ENCODE peak calls at places on chromosomes 4 and X, in seven cellular contexts. O is lower lobe of right lung, X is prostate gland, R is right atrium auricular region, K is GM13976, S is GM06990, H is RWPE2. V is an unnamed sample.

GRCh38 chr4:127126718-127127117 is 506.0 kb upstream of the INTU start:
- DNase-seq in X (no peak), S (no peak), K (no peak), H (no peak), R (no peak), O (no peak), V (no peak)

GRCh38 chr4:103907414-103907813 is 187.6 kb upstream of the TACR3 start:
- DNase-seq in K (no peak), O (no peak), H (no peak), R (no peak), X (no peak), S (no peak), V (no peak)

GRCh38 chr4:64158648-64159326 is 250.5 kb downstream of the TECRL start:
- DNase-seq in X (peak), K (peak), S (no peak), R (no peak), O (no peak), H (no peak), V (peak)

GRCh38 chr4:8402640-8403039 is 37.9 kb downstream of the ACOX3 start:
- DNase-seq in R (no peak), X (no peak), O (peak), K (no peak), S (no peak), H (no peak), V (no peak)

GRCh38 chr4:139554726-139555072 is 1.3 kb downstream of the SETD7 start:
- DNase-seq in O (no peak), R (no peak), H (no peak), X (no peak), S (no peak), K (no peak), V (no peak)

GRCh38 chr4:155787113-155787710 is 28.4 kb downstream of the GUCY1B1 start:
- DNase-seq in S (peak), O (no peak), H (no peak), X (peak), R (no peak), K (peak), V (peak)

GRCh38 chr4:173214661-173215060 is 46.0 kb downstream of the GALNT7 start:
- DNase-seq in S (no peak), O (no peak), R (no peak), H (no peak), K (no peak), X (peak), V (no peak)

GRCh38 chr4:101306225-101306624 is 41.1 kb downstream of the PPP3CA start:
- DNase-seq in S (no peak), K (peak), R (no peak), H (no peak), X (no peak), O (peak), V (no peak)

GRCh38 chr4:64960516-64960915 is 551.3 kb upstream of the TECRL start:
- DNase-seq in X (no peak), H (no peak), O (no peak), S (no peak), R (no peak), K (no peak), V (no peak)

GRCh38 chr4:102483120-102483519 is 18.0 kb upstream of the NFKB1 start:
- DNase-seq in S (no peak), X (no peak), R (no peak), H (no peak), K (no peak), O (no peak), V (no peak)

GRCh38 chr4:60042941-60043340 is 1157.2 kb upstream of the ADGRL3 start:
- DNase-seq in S (no peak), K (no peak), X (no peak), O (no peak), R (no peak), H (no peak), V (no peak)

GRCh38 chr4:59644765-59645164 is 1555.4 kb upstream of the ADGRL3 start:
- DNase-seq in K (no peak), O (no peak), X (no peak), H (no peak), R (no peak), S (no peak), V (no peak)

GRCh38 chr4:56999751-57000150 is 21.1 kb downstream of the POLR2B start:
- DNase-seq in H (no peak), S (no peak), O (no peak), X (no peak), R (no peak), K (no peak), V (no peak)

GRCh38 chr4:150457802-150458201 is 124.1 kb upstream of the MAB21L2 start:
- DNase-seq in H (no peak), R (no peak), X (no peak), S (no peak), O (no peak), K (no peak), V (no peak)

GRCh38 chr4:15455290-15455689 is 14.4 kb upstream of the CC2D2A start:
- DNase-seq in S (no peak), H (no peak), K (no peak), R (peak), X (no peak), O (no peak), V (no peak)

GRCh38 chr4:1864076-1865008 is 6.9 kb upstream of the NSD2 start:
- DNase-seq in X (no peak), S (no peak), O (no peak), K (no peak), R (no peak), H (no peak), V (no peak)

GRCh38 chr4:1539132-1539755 is 133.0 kb upstream of the NKX1-1 start:
- DNase-seq in K (no peak), X (no peak), R (no peak), H (no peak), S (no peak), O (peak), V (no peak)

GRCh38 chr4:38664704-38665401 is 854 bp downstream of the KLF3 start:
- DNase-seq in X (peak), R (peak), S (no peak), H (no peak), K (peak), O (peak), V (no peak)

GRCh38 chr4:1360423-1361283 is 13.6 kb downstream of the UVSSA start:
- DNase-seq in X (no peak), K (no peak), S (no peak), R (no peak), O (no peak), H (no peak), V (no peak)

GRCh38 chr4:124055896-124056295 is 656.6 kb downstream of the ANKRD50 start:
- DNase-seq in O (no peak), K (no peak), X (no peak), S (no peak), H (no peak), R (no peak), V (no peak)

GRCh38 chrX:45768666-45769065 is 568.0 kb upstream of the DIPK2B start:
- DNase-seq in H (no peak), K (no peak), S (no peak), R (no peak), X (no peak), O (no peak), V (no peak)

GRCh38 chrX:7334253-7334935 is 186.4 kb upstream of the PUDP start:
- DNase-seq in S (no peak), O (no peak), H (no peak), K (no peak), X (no peak), R (no peak), V (no peak)

GRCh38 chr4:100422911-100423310 is 94.9 kb downstream of the EMCN start:
- DNase-seq in X (no peak), O (no peak), H (no peak), K (no peak), R (no peak), S (no peak), V (peak)

GRCh38 chrX:76453737-76454406 is 26.4 kb downstream of the MAGEE1 start:
- DNase-seq in X (no peak), O (no peak), K (no peak), R (no peak), H (no peak), S (no peak), V (no peak)

GRCh38 chrX:68631331-68631730 is 16.1 kb upstream of the STARD8 start:
- DNase-seq in S (no peak), X (no peak), O (no peak), K (no peak), R (no peak), H (no peak), V (no peak)

GRCh38 chr4:151361966-151362365 is 36.6 kb upstream of the SH3D19 start:
- DNase-seq in O (no peak), R (no peak), H (no peak), X (no peak), S (no peak), K (no peak), V (no peak)

GRCh38 chr4:157079441-157079840 is 3.5 kb downstream of the GLRB start:
- DNase-seq in O (no peak), S (no peak), X (no peak), R (no peak), H (no peak), K (no peak), V (no peak)

GRCh38 chr4:78121338-78121904 is 64.3 kb downstream of the FRAS1 start:
- DNase-seq in O (peak), K (no peak), X (peak), H (no peak), R (no peak), S (no peak), V (no peak)

GRCh38 chrX:22652596-22652995 is 347.2 kb upstream of the DDX53 start:
- DNase-seq in O (no peak), K (no peak), S (no peak), X (no peak), R (no peak), H (no peak), V (peak)

GRCh38 chr4:165191253-165191652 is 16.1 kb upstream of the KLHL2 start:
- DNase-seq in H (no peak), S (no peak), R (no peak), K (no peak), O (no peak), X (no peak), V (no peak)

GRCh38 chr4:185782523-185782922 is 29.5 kb downstream of the SORBS2 start:
- DNase-seq in O (no peak), R (no peak), X (no peak), K (no peak), S (no peak), H (no peak), V (no peak)

GRCh38 chrX:149512225-149512885 is 7.2 kb upstream of the IDS start:
- DNase-seq in H (no peak), R (peak), S (no peak), X (peak), O (peak), K (peak), V (no peak)

GRCh38 chr4:159382875-159383568 is 280.1 kb downstream of the RAPGEF2 start:
- DNase-seq in X (no peak), R (no peak), O (no peak), H (no peak), S (no peak), K (no peak), V (no peak)

GRCh38 chrX:43666301-43666912 is 10.3 kb downstream of the MAOA start:
- DNase-seq in S (no peak), X (no peak), H (no peak), O (no peak), R (no peak), K (no peak), V (no peak)

GRCh38 chr4:42671431-42672194 is 14.7 kb upstream of the ATP8A1 start:
- DNase-seq in O (no peak), H (no peak), X (no peak), K (no peak), R (no peak), S (no peak), V (no peak)

GRCh38 chr4:177375971-177376370 is 66.3 kb downstream of the AGA start:
- DNase-seq in O (no peak), R (no peak), X (no peak), H (no peak), S (no peak), K (no peak), V (no peak)

GRCh38 chr4:152431784-152432183 is 104.1 kb downstream of the FBXW7 start:
- DNase-seq in H (no peak), K (no peak), O (no peak), R (no peak), S (no peak), X (no peak), V (no peak)

GRCh38 chr4:152434011-152434410 is 101.9 kb downstream of the FBXW7 start:
- DNase-seq in R (no peak), O (no peak), H (no peak), S (no peak), X (no peak), K (no peak), V (no peak)

GRCh38 chr4:152431287-152431686 is 104.6 kb downstream of the FBXW7 start:
- DNase-seq in O (no peak), K (no peak), S (no peak), X (no peak), H (no peak), R (no peak), V (no peak)

GRCh38 chr4:152437561-152437960 is 98.3 kb downstream of the FBXW7 start:
- DNase-seq in R (no peak), O (no peak), K (no peak), S (no peak), X (no peak), H (no peak), V (no peak)

GRCh38 chr4:152436384-152436783 is 99.5 kb downstream of the FBXW7 start:
- DNase-seq in K (no peak), O (no peak), X (no peak), H (no peak), R (no peak), S (no peak), V (no peak)
- TF ChIP-seq CTCF in K (no peak), O (no peak), X (no peak), H (no peak), R (no peak), S (peak), V (peak)

GRCh38 chr4:122003335-122003734 is 51.5 kb upstream of the TRPC3 start:
- DNase-seq in H (no peak), X (peak), K (peak), R (no peak), O (no peak), S (peak), V (no peak)
- TF ChIP-seq CTCF in H (peak), X (no peak), K (no peak), R (no peak), O (no peak), S (peak), V (peak)

GRCh38 chrX:16278927-16279326 is 111.6 kb downstream of the MAGEB17 start:
- DNase-seq in H (no peak), S (no peak), O (no peak), R (no peak), K (no peak), X (no peak), V (no peak)
- TF ChIP-seq CTCF in H (no peak), S (no peak), O (no peak), R (no peak), K (no peak), X (no peak), V (peak)

GRCh38 chrX:8364369-8365141 is 100.1 kb upstream of the VCX3B start:
- DNase-seq in R (no peak), X (peak), H (no peak), S (no peak), O (peak), K (no peak), V (no peak)
- TF ChIP-seq CTCF in R (no peak), X (no peak), H (peak), S (no peak), O (peak), K (peak), V (peak)

GRCh38 chr4:113635739-113636437 is 125.7 kb downstream of the CAMK2D start:
- DNase-seq in R (no peak), H (no peak), O (no peak), S (no peak), K (no peak), X (no peak), V (no peak)

GRCh38 chr4:113636877-113637276 is 124.7 kb downstream of the CAMK2D start:
- DNase-seq in O (no peak), K (no peak), H (no peak), S (no peak), R (no peak), X (no peak), V (no peak)

GRCh38 chr4:113637823-113638691 is 123.5 kb downstream of the CAMK2D start:
- DNase-seq in X (no peak), R (no peak), H (no peak), K (no peak), O (no peak), S (no peak), V (no peak)

GRCh38 chr4:113637363-113637762 is 124.2 kb downstream of the CAMK2D start:
- DNase-seq in S (no peak), K (no peak), R (no peak), O (no peak), X (no peak), H (no peak), V (no peak)

GRCh38 chr4:113636438-113636818 is 125.1 kb downstream of the CAMK2D start:
- DNase-seq in S (peak), H (no peak), X (no peak), O (no peak), R (no peak), K (peak), V (no peak)
- TF ChIP-seq CTCF in S (peak), H (no peak), X (no peak), O (peak), R (no peak), K (peak), V (no peak)

GRCh38 chr4:82842593-82842992 is 44.0 kb upstream of the SCD5 start:
- DNase-seq in S (no peak), R (no peak), K (no peak), H (no peak), X (no peak), O (no peak), V (no peak)
- TF ChIP-seq CTCF in S (peak), R (no peak), K (no peak), H (peak), X (no peak), O (peak), V (peak)

DNA sequence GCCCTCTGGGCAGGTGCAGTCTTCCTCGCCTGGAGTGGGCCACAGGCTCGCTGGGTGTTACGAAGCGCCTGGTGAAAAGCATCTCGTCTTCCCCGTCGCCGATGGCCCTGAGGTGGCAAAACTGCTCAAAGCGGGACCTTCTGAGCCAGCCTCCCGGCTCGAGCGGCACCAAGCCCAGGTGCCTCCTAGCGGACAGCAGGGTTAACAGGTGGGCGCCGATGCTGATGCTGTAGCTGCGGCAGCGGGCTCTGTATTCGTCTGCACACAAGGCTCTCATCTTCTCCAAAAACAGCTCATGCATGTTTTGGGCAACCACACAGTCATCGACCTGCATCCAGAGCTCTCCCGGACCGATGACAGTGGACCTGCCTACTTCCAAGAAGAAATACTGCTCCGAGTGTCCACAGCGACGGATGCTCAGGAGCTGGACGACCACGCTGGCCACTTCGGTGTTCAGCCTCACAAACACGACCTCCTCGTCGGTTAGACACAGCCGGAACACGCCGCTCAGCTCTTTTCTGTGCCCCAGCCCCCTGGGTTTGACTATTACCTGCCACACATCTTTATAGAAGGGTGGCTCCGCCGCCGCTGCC is 1.2 kb downstream of the IRS4 start:
- DNase-seq in K (peak), R (no peak), S (no peak), X (peak), O (no peak), H (no peak), V (no peak)
- TF ChIP-seq CTCF in K (no peak), R (no peak), S (no peak), X (no peak), O (no peak), H (no peak), V (no peak)

V was measured in epithelial cell of proximal tubule.